ENCODE peak calls at places on chromosome 2, in ten cellular contexts. I is psoas muscle, B is cardiac fibroblast, K is fibroblast of mammary gland, L is fibroblast of pulmonary artery, W is thoracic aorta, O is IMR-90, F is astrocyte of the spinal cord, X is kidney epithelial cell, E is HFF-Myc. H is an unnamed sample.

GRCh38 chr2:179129574-179130238 is 79.8 kb upstream of the CCDC141 start:
- DNase-seq in I (no peak), B (peak), K (peak), L (peak), W (no peak), O (peak), F (peak), X (no peak), E (no peak), H (peak)

GRCh38 chr2:163401481-163401880 is 334.3 kb downstream of the FIGN start:
- DNase-seq in I (no peak), B (peak), K (peak), L (peak), W (no peak), O (peak), F (peak), X (peak), E (no peak), H (peak)

GRCh38 chr2:32377928-32378327 is 21.1 kb downstream of the BIRC6 start:
- DNase-seq in I (no peak), B (no peak), K (peak), L (no peak), W (no peak), O (no peak), F (no peak), X (no peak), E (no peak), H (no peak)

GRCh38 chr2:175630319-175631246 is 371.5 kb downstream of the LNPK start:
- DNase-seq in I (no peak), B (no peak), K (peak), L (no peak), W (no peak), O (no peak), F (no peak), X (no peak), E (no peak), H (peak)

GRCh38 chr2:47422016-47422415 is 19.1 kb downstream of the MSH2 start:
- DNase-seq in I (no peak), B (no peak), K (peak), L (no peak), W (no peak), O (no peak), F (peak), X (no peak), E (no peak), H (no peak)

GRCh38 chr2:44805391-44805790 is 136.1 kb upstream of the SIX3 start:
- DNase-seq in I (no peak), B (no peak), K (no peak), L (no peak), W (no peak), O (no peak), F (no peak), X (no peak), E (no peak), H (no peak)

GRCh38 chr2:20452551-20452950 is 5.7 kb downstream of the RHOB start:
- DNase-seq in I (no peak), B (peak), K (peak), L (peak), W (no peak), O (peak), F (peak), X (no peak), E (no peak), H (peak)

GRCh38 chr2:192559541-192560126 is 364.9 kb upstream of the TMEFF2 start:
- DNase-seq in I (no peak), B (no peak), K (no peak), L (no peak), W (no peak), O (no peak), F (no peak), X (no peak), E (no peak), H (peak)

GRCh38 chr2:220293966-220294365 is 666.5 kb downstream of the SLC4A3 start:
- DNase-seq in I (no peak), B (no peak), K (peak), L (no peak), W (no peak), O (no peak), F (no peak), X (no peak), E (no peak), H (peak)

GRCh38 chr2:75788154-75788553 is 77.4 kb upstream of the GCFC2 start:
- DNase-seq in I (no peak), B (no peak), K (no peak), L (no peak), W (no peak), O (no peak), F (no peak), X (no peak), E (no peak), H (peak)

GRCh38 chr2:30371772-30372373 is 75.2 kb upstream of the LCLAT1 start:
- DNase-seq in I (no peak), B (no peak), K (no peak), L (no peak), W (no peak), O (no peak), F (no peak), X (no peak), E (no peak), H (peak)

GRCh38 chr2:9474361-9475117 is at the start of gene IAH1:
- DNase-seq in I (peak), B (peak), K (peak), L (peak), W (no peak), O (no peak), F (peak), X (no peak), E (no peak), H (peak)

GRCh38 chr2:175676813-175677212 is 325.3 kb downstream of the LNPK start:
- DNase-seq in I (no peak), B (no peak), K (no peak), L (no peak), W (no peak), O (no peak), F (no peak), X (no peak), E (no peak), H (no peak)

GRCh38 chr2:169225233-169225750 is 137.0 kb downstream of the LRP2 start:
- DNase-seq in I (no peak), B (no peak), K (no peak), L (no peak), W (no peak), O (no peak), F (no peak), X (no peak), E (no peak), H (no peak)

GRCh38 chr2:51807229-51807628 is 775.3 kb upstream of the NRXN1 start:
- DNase-seq in I (no peak), B (no peak), K (no peak), L (no peak), W (no peak), O (no peak), F (no peak), X (no peak), E (no peak), H (no peak)

GRCh38 chr2:113283704-113284284 is 5.1 kb upstream of the PAX8 start:
- DNase-seq in I (no peak), B (peak), K (peak), L (peak), W (peak), O (peak), F (peak), X (peak), E (peak), H (peak)

DNA sequence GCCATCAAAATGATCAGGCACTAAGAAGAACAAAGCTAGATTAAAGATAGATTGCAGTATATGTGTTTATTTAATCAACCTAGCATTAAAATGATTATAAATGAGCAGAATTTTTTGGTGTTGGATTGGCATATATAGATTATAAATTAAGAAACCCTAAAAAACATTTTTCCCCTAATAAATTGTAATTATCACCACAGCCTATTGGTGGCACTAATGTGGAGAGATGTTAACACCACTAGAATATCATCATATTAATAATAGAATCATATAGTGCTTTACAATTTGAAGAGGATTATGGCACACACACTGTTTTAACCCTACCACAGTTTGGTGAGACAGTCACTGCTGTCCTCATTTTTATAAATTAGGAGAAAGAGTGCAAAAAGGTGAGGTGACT is 112.4 kb upstream of the RND3 start:
- DNase-seq in I (no peak), B (no peak), K (no peak), L (no peak), W (no peak), O (no peak), F (no peak), X (no peak), E (no peak), H (no peak)
- TF ChIP-seq CTCF in I (no peak), B (peak), K (peak), L (peak), W (no peak), O (no peak), F (no peak), X (no peak), E (no peak), H (no peak)

GRCh38 chr2:73292316-73292905 is 937 bp downstream of the EGR4 start:
- DNase-seq in I (no peak), B (no peak), K (no peak), L (no peak), W (no peak), O (no peak), F (no peak), X (no peak), E (no peak), H (no peak)

GRCh38 chr2:73292906-73293533 is 328 bp downstream of the EGR4 start:
- DNase-seq in I (no peak), B (no peak), K (no peak), L (no peak), W (no peak), O (no peak), F (no peak), X (no peak), E (no peak), H (no peak)

GRCh38 chr2:73293534-73294171 is at the start of gene EGR4:
- DNase-seq in I (peak), B (peak), K (peak), L (peak), W (no peak), O (peak), F (peak), X (no peak), E (no peak), H (peak)

GRCh38 chr2:73295751-73296400 is 2.5 kb upstream of the EGR4 start:
- DNase-seq in I (no peak), B (no peak), K (no peak), L (no peak), W (no peak), O (no peak), F (no peak), X (no peak), E (no peak), H (peak)

DNA sequence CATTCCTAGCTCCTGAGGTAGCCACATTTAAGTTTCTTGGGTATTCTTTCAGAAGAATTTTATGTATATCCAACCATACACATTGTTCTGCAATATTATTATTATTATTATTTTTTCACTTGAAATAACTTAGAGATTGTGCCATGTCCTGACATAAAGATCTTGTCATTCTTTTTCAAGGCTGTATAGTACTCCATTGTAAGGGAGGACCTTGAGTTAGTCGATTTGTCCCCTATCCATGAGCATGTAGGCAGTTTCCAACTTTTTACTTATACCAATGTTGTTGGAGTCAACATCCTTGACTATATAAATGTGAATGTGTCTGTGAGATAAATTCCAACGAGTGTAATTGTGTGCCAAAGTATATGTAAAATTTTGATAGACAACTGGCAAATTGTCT is 891 bp upstream of the EGR4 start:
- DNase-seq in I (no peak), B (no peak), K (no peak), L (no peak), W (no peak), O (no peak), F (no peak), X (no peak), E (no peak), H (no peak)
- H3K4me3 ChIP-seq in I (no peak), B (no peak), K (no peak), L (no peak), W (no peak), O (no peak), F (no peak), X (no peak), E (no peak), H (no peak)

DNA sequence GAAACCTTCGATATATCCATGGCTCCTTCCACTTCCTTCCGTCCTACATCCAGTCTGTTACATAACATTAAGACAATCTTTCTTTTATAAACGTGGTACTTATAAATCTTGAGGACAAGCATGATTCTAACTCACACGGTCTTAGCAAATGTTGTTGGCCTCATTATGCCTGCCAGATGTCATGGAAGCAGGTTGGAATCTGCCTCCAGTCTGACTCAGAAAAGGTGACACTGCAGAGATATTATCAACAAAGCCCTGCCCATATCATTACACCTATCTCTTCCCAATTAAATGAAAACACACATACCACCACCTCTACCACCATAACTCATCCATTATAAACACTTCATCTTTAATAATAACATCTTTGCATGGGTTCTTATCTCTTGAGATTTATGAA is 334.7 kb upstream of the CHAC2 start:
- DNase-seq in I (no peak), B (no peak), K (no peak), L (no peak), W (no peak), O (no peak), F (no peak), X (no peak), E (no peak), H (peak)
- TF ChIP-seq CTCF in I (no peak), B (no peak), K (no peak), L (no peak), W (no peak), O (no peak), F (no peak), X (no peak), E (no peak), H (no peak)

GRCh38 chr2:11539317-11540147 is 5.7 kb downstream of the GREB1 start:
- DNase-seq in I (no peak), B (no peak), K (peak), L (no peak), W (no peak), O (no peak), F (peak), X (no peak), E (no peak), H (no peak)

GRCh38 chr2:11542275-11542819 is 8.5 kb downstream of the GREB1 start:
- DNase-seq in I (no peak), B (no peak), K (no peak), L (no peak), W (no peak), O (no peak), F (no peak), X (no peak), E (no peak), H (no peak)

GRCh38 chr2:11540996-11541692 is 7.3 kb downstream of the GREB1 start:
- DNase-seq in I (no peak), B (no peak), K (no peak), L (no peak), W (no peak), O (no peak), F (no peak), X (no peak), E (no peak), H (no peak)

GRCh38 chr2:11541693-11542274 is 7.9 kb downstream of the GREB1 start:
- DNase-seq in I (no peak), B (no peak), K (no peak), L (no peak), W (no peak), O (no peak), F (no peak), X (no peak), E (no peak), H (no peak)

DNA sequence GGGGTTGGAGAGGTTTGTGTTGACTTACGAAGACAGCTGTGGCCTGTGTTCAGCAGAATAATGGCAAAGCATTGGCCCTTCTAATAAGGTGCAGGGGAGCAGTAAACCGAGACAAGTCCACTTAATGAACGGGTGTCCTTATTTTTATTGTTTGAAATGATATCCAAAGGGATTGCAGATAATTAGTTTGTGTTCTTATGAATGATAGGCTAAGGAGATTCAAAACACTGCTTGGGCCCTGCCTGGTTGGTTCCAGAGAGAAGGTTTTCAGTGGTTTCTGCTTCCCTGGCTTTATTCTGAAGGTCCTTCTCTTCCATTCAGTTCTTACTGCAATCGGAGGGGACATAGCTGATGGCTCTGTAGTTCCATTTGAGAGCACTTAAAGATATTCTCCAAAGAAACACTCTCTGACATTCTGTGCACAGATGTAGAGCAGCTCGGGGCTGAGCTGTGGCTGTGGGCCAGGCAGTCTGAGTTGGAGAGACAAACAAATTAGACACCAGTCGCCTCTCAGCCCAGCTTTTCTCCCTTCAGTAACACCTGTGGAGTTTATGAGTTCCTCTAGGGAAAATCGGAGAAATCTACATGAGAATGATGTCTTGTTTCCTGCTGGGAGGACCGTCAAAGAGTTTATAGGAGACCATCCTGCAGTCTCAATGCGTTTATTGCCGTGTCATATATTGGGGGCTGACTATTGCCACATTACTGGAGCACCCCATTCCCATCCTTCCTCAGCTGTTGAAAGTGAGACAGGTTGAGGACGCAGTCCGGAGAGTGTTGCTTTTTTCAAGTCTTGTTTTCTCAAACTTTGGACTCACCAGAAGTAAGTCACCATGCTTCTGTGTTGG is 6.5 kb downstream of the GREB1 start:
- DNase-seq in I (no peak), B (no peak), K (no peak), L (no peak), W (no peak), O (no peak), F (no peak), X (no peak), E (no peak), H (no peak)
- H3K4me3 ChIP-seq in I (no peak), B (no peak), K (no peak), L (no peak), W (no peak), O (no peak), F (no peak), X (no peak), E (no peak), H (no peak)

GRCh38 chr2:101403745-101404144 is 16.4 kb upstream of the CREG2 start:
- DNase-seq in I (no peak), B (no peak), K (no peak), L (no peak), W (no peak), O (no peak), F (no peak), X (no peak), E (no peak), H (no peak)

GRCh38 chr2:101400516-101401315 is 13.4 kb upstream of the CREG2 start:
- DNase-seq in I (no peak), B (no peak), K (no peak), L (no peak), W (no peak), O (no peak), F (no peak), X (no peak), E (no peak), H (no peak)

GRCh38 chr2:101401316-101401660 is 14.0 kb upstream of the CREG2 start:
- DNase-seq in I (no peak), B (no peak), K (no peak), L (no peak), W (no peak), O (no peak), F (no peak), X (no peak), E (no peak), H (no peak)

GRCh38 chr2:101402637-101403036 is 15.3 kb upstream of the CREG2 start:
- DNase-seq in I (no peak), B (no peak), K (no peak), L (no peak), W (no peak), O (no peak), F (no peak), X (no peak), E (no peak), H (no peak)

GRCh38 chr2:101401906-101402305 is 14.6 kb upstream of the CREG2 start:
- DNase-seq in I (no peak), B (no peak), K (no peak), L (no peak), W (no peak), O (no peak), F (no peak), X (no peak), E (no peak), H (no peak)
- TF ChIP-seq CTCF in I (no peak), B (no peak), K (no peak), L (no peak), W (no peak), O (no peak), F (no peak), X (peak), E (no peak), H (peak)

GRCh38 chr2:120547662-120548061 is 188.0 kb upstream of the GLI2 start:
- DNase-seq in I (no peak), B (no peak), K (no peak), L (no peak), W (no peak), O (no peak), F (no peak), X (no peak), E (no peak), H (no peak)

GRCh38 chr2:120546865-120547390 is 188.7 kb upstream of the GLI2 start:
- DNase-seq in I (no peak), B (no peak), K (no peak), L (no peak), W (no peak), O (no peak), F (no peak), X (no peak), E (no peak), H (no peak)

GRCh38 chr2:120545521-120546076 is 190.1 kb upstream of the GLI2 start:
- DNase-seq in I (no peak), B (no peak), K (peak), L (no peak), W (no peak), O (peak), F (no peak), X (no peak), E (no peak), H (no peak)

GRCh38 chr2:120544522-120544921 is 191.1 kb upstream of the GLI2 start:
- DNase-seq in I (no peak), B (no peak), K (no peak), L (no peak), W (no peak), O (no peak), F (no peak), X (no peak), E (no peak), H (no peak)

DNA sequence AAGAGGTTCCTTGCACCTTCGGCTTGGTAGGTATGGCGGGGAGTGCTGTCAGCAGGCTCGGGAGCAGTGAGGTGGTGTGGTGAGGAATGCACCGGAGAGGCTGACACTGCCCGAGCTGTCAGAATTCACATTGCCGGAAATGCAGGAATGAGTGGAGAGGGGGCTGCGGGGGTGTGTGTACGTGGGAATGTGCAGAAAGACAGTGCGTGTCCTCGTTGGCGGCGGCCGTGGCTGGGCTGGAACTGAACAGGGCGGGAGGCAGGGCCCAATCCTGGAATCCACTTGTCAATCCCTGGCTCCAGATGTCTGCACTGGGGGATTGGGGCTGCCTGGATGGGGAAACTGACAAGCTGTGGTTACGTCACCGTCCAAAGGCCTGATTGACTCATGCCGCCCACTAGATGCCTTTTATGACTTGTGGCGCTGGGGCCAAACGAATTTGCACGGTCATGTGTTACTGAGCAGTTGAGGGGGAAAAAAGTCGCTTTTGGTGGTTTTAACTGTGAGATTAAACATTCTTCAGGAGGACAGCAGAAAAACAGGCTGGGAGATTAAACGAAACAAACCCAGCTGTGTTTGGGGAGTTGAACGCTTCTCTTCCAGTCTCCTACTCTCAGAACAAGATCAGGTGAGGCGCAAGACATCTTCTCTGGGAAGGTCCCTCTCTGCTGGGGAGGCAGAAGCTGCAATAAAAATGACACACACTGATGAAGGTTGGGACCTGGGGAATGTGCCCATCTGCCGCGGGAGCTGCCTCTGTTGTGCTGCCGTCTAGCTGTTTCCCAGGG is 189.4 kb upstream of the GLI2 start:
- DNase-seq in I (peak), B (peak), K (peak), L (peak), W (peak), O (peak), F (peak), X (peak), E (peak), H (peak)
- H3K4me3 ChIP-seq in I (no peak), B (no peak), K (peak), L (no peak), W (no peak), O (no peak), F (no peak), X (no peak), E (peak), H (no peak)